ENCODE peak calls at places on chromosomes 11 and 22, in five cellular contexts. R is right lobe of liver, E is tibial nerve, I is nephron progenitor cell, Y is omental fat pad. V is an unnamed sample.

GRCh38 chr11:70525466-70525865 is 127.1 kb downstream of the CTTN start:
- DNase-seq in E (no peak), R (no peak), I (no peak), Y (no peak), V (no peak)

GRCh38 chr22:45210577-45211431 is 29.9 kb downstream of the KIAA0930 start:
- DNase-seq in Y (no peak), R (no peak), I (no peak), E (no peak), V (no peak)

GRCh38 chr11:111272420-111272819 is 25.9 kb upstream of the POU2AF3 start:
- DNase-seq in E (no peak), Y (no peak), I (no peak), R (no peak), V (no peak)

GRCh38 chr22:47802446-47802845 is 1040.0 kb downstream of the TBC1D22A start:
- DNase-seq in I (peak), Y (no peak), R (no peak), E (no peak), V (no peak)

GRCh38 chr11:74138572-74138971 is 32.2 kb downstream of the C2CD3 start:
- DNase-seq in R (no peak), Y (no peak), I (no peak), E (no peak), V (no peak)

GRCh38 chr11:1549355-1550330 is 22.4 kb downstream of the DUSP8 start:
- DNase-seq in Y (no peak), I (no peak), R (no peak), E (no peak), V (no peak)

GRCh38 chr11:102986815-102987214 is 31.3 kb upstream of the MMP13 start:
- DNase-seq in Y (no peak), I (no peak), R (no peak), E (no peak), V (no peak)

GRCh38 chr22:26445577-26446275 is 16.7 kb downstream of the ASPHD2 start:
- DNase-seq in I (no peak), R (no peak), E (no peak), Y (no peak), V (no peak)

GRCh38 chr11:96389604-96390402 is at the start of the genes CCDC82 and JRKL:
- DNase-seq in E (peak), I (peak), Y (peak), R (peak), V (peak)
- TF ChIP-seq CTCF in E (no peak), I (no peak), Y (no peak), R (no peak), V (no peak)

GRCh38 chr11:101844608-101845007 is 70.2 kb upstream of the CEP126 start:
- DNase-seq in E (no peak), R (no peak), I (no peak), Y (no peak), V (no peak)

GRCh38 chr11:101848262-101848661 is 66.5 kb upstream of the CEP126 start:
- DNase-seq in R (no peak), E (no peak), I (no peak), Y (no peak), V (no peak)
- TF ChIP-seq CTCF in R (peak), E (peak), I (peak), Y (no peak), V (no peak)

DNA sequence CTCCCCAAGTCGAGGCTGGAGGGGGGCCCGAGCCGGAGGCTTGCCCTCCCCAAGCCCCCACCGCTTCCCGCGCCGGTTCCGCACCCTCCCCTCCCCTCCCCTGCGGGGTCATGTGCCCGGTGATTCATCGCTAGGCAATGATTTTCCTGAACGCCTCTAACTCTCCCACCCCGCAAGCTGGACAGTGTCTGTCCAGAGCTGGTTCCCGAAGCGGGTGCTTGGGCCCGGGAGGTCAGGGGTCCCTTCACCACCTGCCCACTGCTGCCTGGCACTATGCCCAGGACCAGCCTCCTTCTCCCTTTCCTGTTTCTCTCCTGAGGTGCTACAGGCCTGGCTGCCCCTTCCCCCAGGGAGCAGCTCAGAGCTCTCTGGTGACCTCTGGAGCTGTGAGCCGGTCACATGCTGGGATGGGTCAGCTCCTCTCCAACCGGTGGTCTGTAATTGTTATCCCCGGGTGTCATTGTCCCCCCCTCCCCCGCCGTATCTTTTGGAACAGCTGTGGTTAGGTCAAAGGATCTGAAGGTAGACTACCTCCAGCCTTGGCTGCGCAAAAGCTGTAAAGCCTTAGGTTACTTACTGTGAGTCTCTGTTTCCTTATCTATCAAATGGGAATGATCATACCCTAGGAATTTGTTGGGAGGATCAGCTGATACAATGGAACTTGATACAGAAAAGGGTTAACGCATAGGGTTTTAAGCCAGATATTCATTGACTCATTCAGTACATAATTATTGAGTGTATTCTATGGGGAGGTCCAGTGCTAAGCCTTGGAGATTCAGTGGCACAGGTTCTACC is 722 bp downstream of the STX3 start:
- DNase-seq in E (peak), R (peak), Y (peak), I (peak), V (peak)
- TF ChIP-seq CTCF in E (no peak), R (no peak), Y (no peak), I (no peak), V (no peak)

GRCh38 chr11:78147807-78148206 is 8.4 kb upstream of the ALG8 start:
- DNase-seq in E (no peak), R (no peak), Y (no peak), I (no peak), V (no peak)

GRCh38 chr11:78150346-78150745 is 10.9 kb upstream of the ALG8 start:
- DNase-seq in R (no peak), Y (no peak), I (no peak), E (no peak), V (no peak)

GRCh38 chr11:78150754-78151153 is 11.3 kb upstream of the ALG8 start:
- DNase-seq in E (no peak), I (no peak), Y (no peak), R (no peak), V (no peak)

GRCh38 chr11:78151804-78152203 is 12.4 kb upstream of the ALG8 start:
- DNase-seq in Y (no peak), R (no peak), E (no peak), I (no peak), V (no peak)

GRCh38 chr11:78149646-78150045 is 10.2 kb upstream of the ALG8 start:
- DNase-seq in E (no peak), R (no peak), I (no peak), Y (no peak), V (no peak)
- TF ChIP-seq CTCF in E (no peak), R (peak), I (no peak), Y (no peak), V (no peak)

GRCh38 chr22:25170426-25170980 is 29.2 kb upstream of the CRYBB3 start:
- DNase-seq in Y (no peak), R (no peak), E (no peak), I (no peak), V (no peak)

GRCh38 chr22:25174888-25175411 is 24.7 kb upstream of the CRYBB3 start:
- DNase-seq in Y (no peak), E (no peak), I (no peak), R (no peak), V (no peak)

GRCh38 chr22:25174156-25174887 is 25.3 kb upstream of the CRYBB3 start:
- DNase-seq in I (no peak), E (no peak), R (no peak), Y (no peak), V (no peak)

GRCh38 chr22:25169278-25170031 is 30.2 kb upstream of the CRYBB3 start:
- DNase-seq in Y (no peak), E (no peak), I (no peak), R (peak), V (no peak)

DNA sequence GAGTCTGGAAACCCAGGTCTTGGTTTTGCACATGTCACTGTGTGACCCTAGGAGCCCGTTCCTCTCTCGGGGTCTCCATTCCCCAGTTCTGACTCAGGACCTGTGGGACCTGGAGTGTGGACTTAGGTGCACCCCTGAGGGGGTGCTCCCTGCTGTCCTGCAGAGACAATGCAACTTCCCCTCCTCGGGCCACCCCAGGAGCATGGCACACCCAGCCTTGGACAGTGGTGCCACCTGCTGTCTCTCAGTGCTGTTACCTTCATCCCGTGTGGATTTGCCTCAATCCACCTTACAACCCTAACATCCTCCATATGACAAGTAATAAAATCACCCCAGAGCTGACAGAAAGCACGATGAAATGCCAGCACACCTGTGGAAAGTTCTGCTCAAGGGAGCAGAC is 27.5 kb upstream of the CRYBB3 start:
- DNase-seq in E (no peak), R (no peak), Y (no peak), I (no peak), V (no peak)
- TF ChIP-seq CTCF in E (peak), R (peak), Y (no peak), I (no peak), V (no peak)

V was measured in natural killer cell.